ENCODE peak calls at places on chromosomes 5 and 9, in four cellular contexts. One of them, this sample, is unnamed.

GRCh38 chr5:139190125-139190524 is 8.0 kb downstream of the SIL1 start:
- DNase-seq in HCT116: no peak
- DNase-seq in Right ventricle myocardium superior: no peak
- DNase-seq in HT1080: no peak
- DNase-seq in this sample: no peak

GRCh38 chr5:374631-375335 is 53.3 kb downstream of the AHRR start:
- DNase-seq in HT1080: no peak
- DNase-seq in HCT116: no peak
- DNase-seq in Right ventricle myocardium superior: peak
- DNase-seq in this sample: no peak

GRCh38 chr5:57778528-57779175 is 296.0 kb upstream of the ACTBL2 start:
- DNase-seq in Right ventricle myocardium superior: no peak
- DNase-seq in HT1080: no peak
- DNase-seq in HCT116: no peak
- DNase-seq in this sample: peak

GRCh38 chr5:102130386-102130785 is 165.7 kb downstream of the SLCO4C1 start:
- DNase-seq in HT1080: no peak
- DNase-seq in HCT116: no peak
- DNase-seq in Right ventricle myocardium superior: no peak
- DNase-seq in this sample: no peak

GRCh38 chr5:123180178-123180577 is 91.1 kb downstream of the PRDM6 start:
- DNase-seq in HT1080: no peak
- DNase-seq in HCT116: no peak
- DNase-seq in Right ventricle myocardium superior: peak
- DNase-seq in this sample: no peak

GRCh38 chr9:35341585-35341984 is 148.3 kb upstream of the RUSC2 start:
- DNase-seq in HCT116: no peak
- DNase-seq in HT1080: peak
- DNase-seq in Right ventricle myocardium superior: peak
- DNase-seq in this sample: no peak

GRCh38 chr5:110900829-110901228 is 162.0 kb downstream of the SLC25A46 start:
- DNase-seq in Right ventricle myocardium superior: no peak
- DNase-seq in HCT116: no peak
- DNase-seq in HT1080: peak
- DNase-seq in this sample: peak

GRCh38 chr5:77333451-77334123 is 123.1 kb downstream of the PDE8B start:
- DNase-seq in HCT116: no peak
- DNase-seq in Right ventricle myocardium superior: no peak
- DNase-seq in HT1080: no peak
- DNase-seq in this sample: no peak

GRCh38 chr5:139669681-139670368 is 21.7 kb downstream of the CXXC5 start:
- DNase-seq in Right ventricle myocardium superior: peak
- DNase-seq in HT1080: no peak
- DNase-seq in HCT116: no peak
- DNase-seq in this sample: no peak

GRCh38 chr5:92769986-92770385 is 811.0 kb downstream of the NR2F1-AS1 start:
- DNase-seq in HCT116: no peak
- DNase-seq in Right ventricle myocardium superior: no peak
- DNase-seq in HT1080: no peak
- DNase-seq in this sample: no peak

GRCh38 chr5:144139586-144139985 is 30.9 kb downstream of the YIPF5 start:
- DNase-seq in HCT116: no peak
- DNase-seq in HT1080: no peak
- DNase-seq in Right ventricle myocardium superior: no peak
- DNase-seq in this sample: no peak

GRCh38 chr5:15463231-15463630 is 36.7 kb upstream of the FBXL7 start:
- DNase-seq in HCT116: no peak
- DNase-seq in HT1080: peak
- DNase-seq in Right ventricle myocardium superior: no peak
- DNase-seq in this sample: peak

GRCh38 chr5:161530700-161531099 is 15.8 kb downstream of the GABRB2 start:
- DNase-seq in HCT116: no peak
- DNase-seq in HT1080: no peak
- DNase-seq in Right ventricle myocardium superior: no peak
- DNase-seq in this sample: no peak

GRCh38 chr5:75734913-75735789 is 17.9 kb upstream of the POC5 start:
- DNase-seq in HT1080: peak
- DNase-seq in HCT116: peak
- DNase-seq in Right ventricle myocardium superior: no peak
- DNase-seq in this sample: peak

GRCh38 chr5:1315709-1316587 is 21.1 kb upstream of the TERT start:
- DNase-seq in HCT116: no peak
- DNase-seq in HT1080: no peak
- DNase-seq in Right ventricle myocardium superior: no peak
- DNase-seq in this sample: no peak

GRCh38 chr9:36327903-36328302 is 69.7 kb upstream of the GNE start:
- DNase-seq in HT1080: peak
- DNase-seq in HCT116: no peak
- DNase-seq in Right ventricle myocardium superior: no peak
- DNase-seq in this sample: peak

GRCh38 chr5:163504091-163504931 is 1.1 kb upstream of the MAT2B start:
- DNase-seq in HCT116: no peak
- DNase-seq in Right ventricle myocardium superior: peak
- DNase-seq in HT1080: peak
- DNase-seq in this sample: peak

GRCh38 chr9:99019523-99020331 is 76.0 kb downstream of the COL15A1 start:
- DNase-seq in HT1080: peak
- DNase-seq in HCT116: no peak
- DNase-seq in Right ventricle myocardium superior: no peak
- DNase-seq in this sample: peak

GRCh38 chr9:129776938-129777768 is 24.3 kb upstream of the PTGES start:
- DNase-seq in Right ventricle myocardium superior: peak
- DNase-seq in HT1080: peak
- DNase-seq in HCT116: peak
- DNase-seq in this sample: peak

This sample was measured in M059J.